ENCODE peak calls at places on chromosomes 2 and 18, in eight cellular contexts. J is GM12865, E is cardiac muscle cell, Z is left lung, N is upper lobe of right lung, F is HFFc6, O is HCT116, Q is OCI-LY7. H is an unnamed sample.

GRCh38 chr2:190121971-190122370 is 59.4 kb upstream of the MSTN start:
- DNase-seq in Z (no peak), N (no peak), F (peak), E (peak), J (peak), O (peak), Q (peak), H (no peak)

GRCh38 chr2:54158311-54158710 is 42.9 kb downstream of the ACYP2 start:
- DNase-seq in F (no peak), Z (no peak), E (no peak), J (no peak), Q (no peak), N (no peak), O (no peak), H (no peak)

GRCh38 chr2:110853516-110853915 is 121.1 kb downstream of the ACOXL start:
- DNase-seq in Q (peak), J (peak), O (peak), F (no peak), E (peak), Z (no peak), N (no peak), H (no peak)

GRCh38 chr18:51655327-51655698 is 457.8 kb upstream of the MEX3C start:
- DNase-seq in J (peak), O (no peak), Z (no peak), F (no peak), E (no peak), Q (no peak), N (no peak), H (no peak)

GRCh38 chr2:101750688-101751087 is 53.2 kb downstream of the MAP4K4 start:
- DNase-seq in O (no peak), Z (no peak), E (no peak), Q (no peak), J (no peak), N (no peak), F (no peak), H (no peak)

GRCh38 chr2:184920451-184920965 is 322.2 kb downstream of the ZNF804A start:
- DNase-seq in N (no peak), Q (no peak), Z (no peak), F (no peak), E (peak), J (no peak), O (no peak), H (no peak)

GRCh38 chr2:29293830-29294438 is 178.7 kb downstream of the CLIP4 start:
- DNase-seq in O (peak), F (no peak), J (peak), Q (peak), E (peak), Z (no peak), N (peak), H (no peak)

GRCh38 chr2:8364668-8365067 is 317.2 kb upstream of the ID2 start:
- DNase-seq in F (no peak), E (no peak), N (no peak), O (no peak), Z (no peak), J (no peak), Q (no peak), H (peak)

GRCh38 chr2:21431078-21431477 is 307.3 kb downstream of the TDRD15 start:
- DNase-seq in N (no peak), F (no peak), Z (no peak), J (no peak), E (peak), Q (no peak), O (no peak), H (no peak)

GRCh38 chr2:11292464-11293255 is 51.8 kb downstream of the ROCK2 start:
- DNase-seq in E (peak), J (no peak), Z (no peak), Q (no peak), N (no peak), F (no peak), O (no peak), H (no peak)

GRCh38 chr2:132384491-132385186 is 32.0 kb upstream of the GPR39 start:
- DNase-seq in Z (no peak), F (no peak), E (no peak), N (no peak), Q (peak), O (no peak), J (no peak), H (no peak)

GRCh38 chr2:11419781-11420180 is 46.2 kb downstream of the E2F6 start:
- DNase-seq in E (peak), J (no peak), O (no peak), N (no peak), Z (no peak), F (peak), Q (no peak), H (no peak)

GRCh38 chr2:7468448-7468828 is 551.2 kb downstream of the RNF144A start:
- DNase-seq in F (no peak), Z (no peak), E (no peak), J (no peak), Q (no peak), O (no peak), N (no peak), H (no peak)

GRCh38 chr2:16323551-16324543 is 341.8 kb downstream of the CYRIA start:
- DNase-seq in Z (no peak), J (no peak), N (no peak), O (no peak), E (no peak), F (no peak), Q (no peak), H (no peak)

GRCh38 chr2:180327185-180327584 is 320.1 kb upstream of the CWC22 start:
- DNase-seq in O (no peak), J (no peak), E (no peak), F (no peak), Z (no peak), N (no peak), Q (no peak), H (no peak)

GRCh38 chr18:79182047-79182713 is 113.0 kb downstream of the ATP9B start:
- DNase-seq in O (no peak), J (no peak), E (no peak), F (no peak), N (no peak), Z (no peak), Q (peak), H (no peak)

GRCh38 chr2:238055841-238056240 is 5.0 kb upstream of the SCLY start:
- DNase-seq in O (no peak), E (no peak), Z (no peak), F (no peak), Q (no peak), N (no peak), J (no peak), H (no peak)

GRCh38 chr2:21415234-21415633 is 291.5 kb downstream of the TDRD15 start:
- DNase-seq in O (no peak), J (no peak), N (no peak), Q (no peak), Z (no peak), F (no peak), E (peak), H (no peak)

GRCh38 chr2:26429779-26430654 is 28.3 kb downstream of the DRC1 start:
- DNase-seq in E (no peak), O (no peak), N (no peak), Z (no peak), Q (no peak), J (no peak), F (no peak), H (no peak)

GRCh38 chr2:161418715-161419337 is 2.7 kb downstream of the TBR1 start:
- DNase-seq in E (peak), Z (no peak), O (no peak), J (peak), F (no peak), Q (no peak), N (no peak), H (no peak)

GRCh38 chr2:233980955-233981555 is 63.9 kb downstream of the TRPM8 start:
- DNase-seq in F (no peak), Z (no peak), O (no peak), N (no peak), Q (no peak), E (no peak), J (no peak), H (no peak)

GRCh38 chr2:47656715-47657600 is 126.0 kb upstream of the MSH6 start:
- DNase-seq in Q (peak), O (no peak), F (no peak), Z (no peak), J (peak), N (no peak), E (no peak), H (no peak)

GRCh38 chr2:202171246-202171833 is 67.1 kb downstream of the SUMO1 start:
- DNase-seq in Q (no peak), F (no peak), Z (no peak), E (peak), N (no peak), O (no peak), J (no peak), H (no peak)

GRCh38 chr2:191818725-191819333 is 28.1 kb downstream of the CAVIN2 start:
- DNase-seq in Z (no peak), F (no peak), J (no peak), E (no peak), O (no peak), Q (no peak), N (no peak), H (no peak)

GRCh38 chr2:41621578-41621977 is 426.2 kb upstream of the PKDCC start:
- DNase-seq in N (no peak), O (no peak), Z (no peak), Q (no peak), F (no peak), J (no peak), E (no peak), H (no peak)

GRCh38 chr18:61901334-61901986 is 8.7 kb upstream of the RNF152 start:
- DNase-seq in O (peak), J (peak), F (no peak), Z (no peak), E (peak), Q (peak), N (no peak), H (peak)

GRCh38 chr2:45778720-45779171 is 127.3 kb downstream of the PRKCE start:
- DNase-seq in Z (peak), N (no peak), F (peak), O (peak), E (peak), J (peak), Q (peak), H (no peak)

GRCh38 chr2:74072542-74072941 is 75.2 kb downstream of the BOLA3 start:
- DNase-seq in Q (no peak), O (no peak), F (no peak), E (no peak), N (no peak), Z (no peak), J (no peak), H (no peak)

GRCh38 chr2:64646007-64646880 is 7.5 kb downstream of the SERTAD2 start:
- DNase-seq in N (peak), E (peak), F (peak), Q (peak), O (peak), Z (peak), J (peak), H (no peak)

GRCh38 chr2:241629762-241630435 is 7.1 kb downstream of the THAP4 start:
- DNase-seq in F (no peak), Q (no peak), N (no peak), E (no peak), Z (no peak), J (no peak), O (no peak), H (no peak)

GRCh38 chr2:83901322-83901721 is 557.8 kb downstream of the SUCLG1 start:
- DNase-seq in E (no peak), Z (no peak), Q (no peak), O (no peak), N (no peak), F (no peak), J (no peak), H (no peak)

GRCh38 chr18:71116535-71116934 is 827.7 kb downstream of the SOCS6 start:
- DNase-seq in E (no peak), F (no peak), J (no peak), Q (no peak), N (no peak), Z (no peak), O (no peak), H (no peak)

GRCh38 chr2:36672199-36672598 is 24.3 kb upstream of the VIT start:
- DNase-seq in F (peak), Q (peak), Z (no peak), E (peak), N (no peak), O (peak), J (peak), H (no peak)

GRCh38 chr18:13627639-13628038 is 98.7 kb downstream of the FAM210A start:
- DNase-seq in N (no peak), Z (no peak), O (no peak), F (no peak), Q (no peak), J (no peak), E (no peak), H (no peak)

GRCh38 chr2:24022975-24023575 is 13.2 kb downstream of the MFSD2B start:
- DNase-seq in E (no peak), F (no peak), O (no peak), Q (no peak), N (no peak), Z (no peak), J (no peak), H (peak)

GRCh38 chr18:35807942-35808341 is 164.5 kb upstream of the RMP24 start:
- DNase-seq in J (no peak), O (no peak), Q (no peak), Z (no peak), E (no peak), F (no peak), N (no peak), H (no peak)

GRCh38 chr2:23449413-23449812 is 64.4 kb downstream of the KLHL29 start:
- DNase-seq in O (no peak), N (no peak), J (peak), Q (peak), F (no peak), E (no peak), Z (no peak), H (peak)

GRCh38 chr2:211455225-211455841 is 898.9 kb downstream of the CPS1 start:
- DNase-seq in J (peak), Z (no peak), N (no peak), Q (peak), O (peak), E (peak), F (peak), H (no peak)

GRCh38 chr2:204899983-204900382 is 354.7 kb downstream of the PARD3B start:
- DNase-seq in O (no peak), Z (no peak), E (no peak), N (no peak), J (no peak), F (no peak), Q (no peak), H (no peak)

GRCh38 chr2:39837856-39838453 is 58.9 kb upstream of the THUMPD2 start:
- DNase-seq in O (peak), Q (peak), Z (no peak), F (peak), E (no peak), N (no peak), J (peak), H (no peak)

GRCh38 chr18:47247036-47247832 is 4.2 kb downstream of the SKOR2 start:
- DNase-seq in Z (no peak), Q (no peak), O (no peak), N (no peak), J (no peak), E (peak), F (no peak), H (no peak)
- TF ChIP-seq CTCF in Z (peak), Q (no peak), O (no peak), N (no peak), J (no peak), E (no peak), F (peak), H (no peak)

GRCh38 chr2:223019390-223019930 is 32.5 kb upstream of the KCNE4 start:
- DNase-seq in O (no peak), J (no peak), F (no peak), Z (no peak), N (no peak), E (no peak), Q (no peak), H (peak)
- TF ChIP-seq CTCF in O (no peak), J (no peak), F (no peak), Z (no peak), N (no peak), E (no peak), Q (no peak), H (no peak)

DNA sequence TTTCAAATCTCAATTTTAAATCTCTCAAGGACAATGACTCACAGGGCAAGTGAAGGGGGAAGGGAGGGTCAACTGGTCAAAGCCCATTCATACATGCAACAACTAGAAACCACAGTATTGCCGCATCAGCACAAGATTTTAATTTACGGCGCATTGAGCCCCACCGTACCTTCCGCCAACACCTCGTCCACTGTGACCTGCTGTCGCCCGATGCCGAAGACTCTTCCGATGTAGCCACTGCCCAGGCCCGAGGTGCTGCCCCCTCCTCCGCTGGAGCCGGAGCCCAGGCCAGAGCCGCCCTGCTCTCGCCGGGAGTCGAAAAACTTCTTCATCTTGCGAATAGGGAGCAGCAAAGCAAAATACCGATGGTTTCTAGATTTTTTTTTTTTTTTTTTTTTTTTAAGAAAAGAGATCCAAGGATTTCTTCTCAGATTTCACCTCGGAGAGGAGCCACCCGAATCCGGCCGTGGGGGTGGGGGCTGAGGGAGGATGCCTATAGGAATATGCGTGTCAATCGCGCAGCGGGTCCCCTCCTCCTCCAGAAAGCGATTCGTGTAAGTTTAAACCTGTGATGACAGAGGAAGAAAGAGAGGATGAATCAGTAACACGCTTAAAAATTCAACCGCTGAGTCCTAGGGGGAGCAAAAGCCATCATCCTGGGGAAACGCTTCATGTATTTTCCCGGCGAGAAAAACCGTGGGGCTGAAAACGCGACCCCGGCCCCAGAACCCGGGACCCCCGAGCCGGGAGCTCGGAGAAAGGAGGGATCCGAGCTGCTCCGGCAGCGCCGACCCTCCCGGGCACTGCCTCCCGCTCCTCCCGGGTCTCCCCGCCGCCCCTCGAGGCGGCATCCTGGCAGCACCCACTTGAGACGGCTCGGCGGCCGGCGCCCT is 584 bp downstream of the AAK1 start:
- DNase-seq in Z (peak), N (peak), E (peak), F (peak), J (peak), Q (peak), O (no peak), H (no peak)
- TF ChIP-seq CTCF in Z (no peak), N (no peak), E (peak), F (no peak), J (no peak), Q (peak), O (no peak), H (no peak)

GRCh38 chr2:112032615-112033457 is 22.2 kb upstream of the TMEM87B start:
- DNase-seq in F (peak), E (no peak), O (peak), J (no peak), N (no peak), Z (peak), Q (no peak), H (no peak)
- TF ChIP-seq CTCF in F (peak), E (peak), O (no peak), J (no peak), N (peak), Z (no peak), Q (no peak), H (no peak)

DNA sequence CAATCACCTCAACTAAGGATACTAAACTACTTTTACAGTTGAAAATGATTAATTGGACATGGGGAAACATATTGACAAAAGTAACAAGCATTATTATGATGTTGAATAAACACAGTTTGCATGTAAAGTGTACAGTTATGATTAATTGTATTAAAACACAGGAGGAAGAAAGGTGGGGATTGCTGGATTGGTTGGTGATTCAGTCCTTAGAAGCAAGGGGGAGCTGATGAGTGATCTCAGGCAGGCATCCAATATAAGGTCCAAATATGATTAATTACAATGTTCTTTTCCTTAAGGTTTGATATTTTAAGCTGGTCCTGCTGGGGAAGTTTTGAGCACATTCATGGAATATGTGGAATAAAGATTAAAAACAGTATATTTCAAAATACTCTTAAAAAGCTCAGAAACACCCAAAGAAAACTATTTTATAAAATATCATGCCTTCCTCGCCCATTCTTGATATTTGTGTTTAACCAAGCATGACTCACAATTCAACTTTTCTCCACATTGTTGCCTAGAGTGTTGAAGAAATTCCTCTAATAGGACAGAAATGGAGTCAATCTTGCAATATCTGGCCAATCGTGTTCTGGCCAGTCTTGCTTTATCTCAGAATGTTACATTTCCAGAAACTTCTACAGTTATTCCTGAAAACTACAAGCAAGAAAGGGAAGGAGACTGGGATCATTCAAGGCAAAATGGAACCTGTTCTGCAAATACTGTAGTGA is 268.2 kb downstream of the RPIA start:
- DNase-seq in Q (no peak), J (no peak), N (no peak), Z (no peak), F (peak), O (no peak), E (no peak), H (no peak)
- TF ChIP-seq CTCF in Q (no peak), J (no peak), N (peak), Z (no peak), F (peak), O (peak), E (peak), H (no peak)

DNA sequence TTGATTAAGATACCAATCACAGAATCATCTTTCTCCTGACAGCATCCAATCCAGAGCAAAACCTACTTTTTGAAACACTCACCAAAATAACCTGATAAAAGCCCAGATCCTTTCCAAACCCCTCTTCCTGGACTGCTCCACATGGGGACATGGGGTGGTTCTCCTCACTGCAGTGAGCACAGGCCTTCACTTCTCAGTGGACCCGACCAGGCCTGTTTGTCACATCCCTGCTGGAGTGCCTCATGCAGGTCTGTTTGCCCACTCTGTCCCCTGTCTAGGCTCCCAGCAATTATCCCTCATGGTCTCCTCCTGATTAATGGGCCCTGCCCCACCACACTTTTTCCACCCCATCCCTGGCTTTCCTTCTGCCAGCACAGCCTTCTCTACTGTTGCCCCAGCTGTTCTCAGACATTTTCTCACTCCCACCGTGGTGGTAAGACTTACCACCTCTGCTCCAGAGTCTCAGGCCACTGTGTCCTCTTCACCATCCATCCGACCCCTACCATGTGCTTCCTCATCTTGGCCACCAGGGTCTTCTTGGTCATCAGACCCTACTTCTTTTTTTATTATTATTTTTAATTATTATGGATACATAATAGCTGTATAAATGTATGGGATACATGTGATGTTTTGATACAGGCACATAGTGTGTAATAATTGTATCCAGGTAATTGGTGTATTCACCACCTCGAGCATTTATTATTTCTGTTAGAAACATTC is 21.1 kb downstream of the MRPL30 start:
- DNase-seq in Q (no peak), E (no peak), N (no peak), J (no peak), Z (no peak), O (no peak), F (no peak), H (no peak)
- TF ChIP-seq CTCF in Q (no peak), E (no peak), N (peak), J (no peak), Z (no peak), O (no peak), F (peak), H (no peak)

GRCh38 chr2:127526142-127526939 is at the start of gene IWS1:
- DNase-seq in Q (peak), N (peak), O (peak), J (peak), Z (peak), F (peak), E (peak), H (peak)
- TF ChIP-seq CTCF in Q (no peak), N (peak), O (no peak), J (peak), Z (peak), F (peak), E (peak), H (no peak)